ENCODE peak calls at places on chromosomes 11 and 22, in six cellular contexts. One of them, this sample, is unnamed.

GRCh38 chr11:65417702-65418430 is 4.7 kb upstream of the NEAT1 start:
- DNase-seq in NCI-H1105 treated with DMSO at 0.1 percent for 48 hours: no peak
- DNase-seq in AML-193: no peak
- DNase-seq in naive thymus-derived CD8-positive, alpha-beta T cell: no peak
- DNase-seq in MCF 10A: no peak
- DNase-seq in transverse colon: peak
- DNase-seq in this sample: peak

GRCh38 chr11:68973219-68973618 is 7.6 kb downstream of the MRGPRD start:
- DNase-seq in NCI-H1105 treated with DMSO at 0.1 percent for 48 hours: no peak
- DNase-seq in AML-193: no peak
- DNase-seq in naive thymus-derived CD8-positive, alpha-beta T cell: no peak
- DNase-seq in MCF 10A: no peak
- DNase-seq in transverse colon: no peak
- DNase-seq in this sample: no peak

GRCh38 chr22:29782061-29782845 is 15.1 kb downstream of the UQCR10 start:
- DNase-seq in NCI-H1105 treated with DMSO at 0.1 percent for 48 hours: no peak
- DNase-seq in AML-193: no peak
- DNase-seq in naive thymus-derived CD8-positive, alpha-beta T cell: no peak
- DNase-seq in MCF 10A: peak
- DNase-seq in transverse colon: peak
- DNase-seq in this sample: no peak

GRCh38 chr11:63767415-63768231 is 952 bp downstream of the ZFTA start:
- DNase-seq in NCI-H1105 treated with DMSO at 0.1 percent for 48 hours: peak
- DNase-seq in AML-193: peak
- DNase-seq in naive thymus-derived CD8-positive, alpha-beta T cell: no peak
- DNase-seq in MCF 10A: peak
- DNase-seq in transverse colon: peak
- DNase-seq in this sample: peak

GRCh38 chr11:112961146-112961668 is at the start of gene NCAM1:
- DNase-seq in NCI-H1105 treated with DMSO at 0.1 percent for 48 hours: peak
- DNase-seq in AML-193: peak
- DNase-seq in naive thymus-derived CD8-positive, alpha-beta T cell: no peak
- DNase-seq in MCF 10A: peak
- DNase-seq in transverse colon: peak
- DNase-seq in this sample: peak

GRCh38 chr11:122748968-122749687 is 89.2 kb upstream of the CRTAM start:
- DNase-seq in NCI-H1105 treated with DMSO at 0.1 percent for 48 hours: no peak
- DNase-seq in AML-193: peak
- DNase-seq in naive thymus-derived CD8-positive, alpha-beta T cell: no peak
- DNase-seq in MCF 10A: peak
- DNase-seq in transverse colon: peak
- DNase-seq in this sample: peak

GRCh38 chr11:109785714-109786113 is 307.5 kb upstream of the ZC3H12C start:
- DNase-seq in NCI-H1105 treated with DMSO at 0.1 percent for 48 hours: peak
- DNase-seq in AML-193: no peak
- DNase-seq in naive thymus-derived CD8-positive, alpha-beta T cell: no peak
- DNase-seq in MCF 10A: no peak
- DNase-seq in transverse colon: no peak
- DNase-seq in this sample: no peak

GRCh38 chr11:116916872-116917271 is 79.5 kb upstream of the APOA1 start:
- DNase-seq in NCI-H1105 treated with DMSO at 0.1 percent for 48 hours: no peak
- DNase-seq in AML-193: no peak
- DNase-seq in naive thymus-derived CD8-positive, alpha-beta T cell: no peak
- DNase-seq in MCF 10A: no peak
- DNase-seq in transverse colon: no peak
- DNase-seq in this sample: no peak

GRCh38 chr11:132886335-132886734 is 646.0 kb downstream of the OPCML start:
- DNase-seq in NCI-H1105 treated with DMSO at 0.1 percent for 48 hours: no peak
- DNase-seq in AML-193: no peak
- DNase-seq in naive thymus-derived CD8-positive, alpha-beta T cell: no peak
- DNase-seq in MCF 10A: no peak
- DNase-seq in transverse colon: no peak
- DNase-seq in this sample: no peak

GRCh38 chr11:113023228-113023627 is 62.0 kb downstream of the NCAM1 start:
- DNase-seq in NCI-H1105 treated with DMSO at 0.1 percent for 48 hours: no peak
- DNase-seq in AML-193: no peak
- DNase-seq in naive thymus-derived CD8-positive, alpha-beta T cell: no peak
- DNase-seq in MCF 10A: peak
- DNase-seq in transverse colon: no peak
- DNase-seq in this sample: no peak

GRCh38 chr11:20097319-20098221 is 62.7 kb downstream of the DBX1 start:
- DNase-seq in NCI-H1105 treated with DMSO at 0.1 percent for 48 hours: peak
- DNase-seq in AML-193: no peak
- DNase-seq in naive thymus-derived CD8-positive, alpha-beta T cell: no peak
- DNase-seq in MCF 10A: no peak
- DNase-seq in transverse colon: no peak
- DNase-seq in this sample: no peak

GRCh38 chr11:117841582-117842031 is 17.1 kb upstream of the FXYD2 start:
- DNase-seq in NCI-H1105 treated with DMSO at 0.1 percent for 48 hours: no peak
- DNase-seq in AML-193: no peak
- DNase-seq in naive thymus-derived CD8-positive, alpha-beta T cell: peak
- DNase-seq in MCF 10A: no peak
- DNase-seq in transverse colon: no peak
- DNase-seq in this sample: peak

GRCh38 chr22:45268958-45269844 is 15.5 kb upstream of the UPK3A start:
- DNase-seq in NCI-H1105 treated with DMSO at 0.1 percent for 48 hours: peak
- DNase-seq in AML-193: peak
- DNase-seq in naive thymus-derived CD8-positive, alpha-beta T cell: peak
- DNase-seq in MCF 10A: peak
- DNase-seq in transverse colon: peak
- DNase-seq in this sample: peak

GRCh38 chr11:116790167-116791001 is 1.3 kb downstream of the APOA5 start:
- DNase-seq in NCI-H1105 treated with DMSO at 0.1 percent for 48 hours: no peak
- DNase-seq in AML-193: no peak
- DNase-seq in naive thymus-derived CD8-positive, alpha-beta T cell: no peak
- DNase-seq in MCF 10A: no peak
- DNase-seq in transverse colon: no peak
- DNase-seq in this sample: no peak